ENCODE peak calls at places on chromosomes 16 and 17, in six cellular contexts. O is HFF-Myc, N is GM12865, K is AG04449, X is aorta, D is cardiac fibroblast. S is an unnamed sample.

GRCh38 chr17:76124582-76125390 is 16.3 kb downstream of the FOXJ1 start:
- DNase-seq in N (peak; percentile 39), K (no peak), D (peak; percentile 16), O (no peak), X (no peak), S (no peak)

GRCh38 chr17:28720247-28720996 is 637 bp downstream of the RPL23A start:
- DNase-seq in D (peak; percentile 20), X (no peak), O (no peak), N (peak; percentile 66), K (no peak), S (no peak)

GRCh38 chr16:14458576-14458975 is 171.5 kb downstream of the PARN start:
- DNase-seq in O (no peak), N (no peak), K (no peak), D (no peak), X (no peak), S (no peak)

GRCh38 chr17:15301845-15302244 is 36.7 kb upstream of the PMP22 start:
- DNase-seq in N (no peak), D (no peak), O (no peak), X (no peak), K (no peak), S (no peak)

GRCh38 chr17:12040478-12040877 is 19.8 kb downstream of the MAP2K4 start:
- DNase-seq in K (no peak), N (no peak), O (no peak), D (no peak), X (no peak), S (no peak)

GRCh38 chr16:26598989-26599785 is 467.5 kb upstream of the C16orf82 start:
- DNase-seq in D (no peak), N (no peak), O (no peak), K (no peak), X (no peak), S (no peak)

GRCh38 chr17:72970794-72971512 is 121.5 kb downstream of the SLC39A11 start:
- DNase-seq in X (no peak), N (no peak), O (no peak), D (no peak), K (no peak), S (no peak)

GRCh38 chr17:65370669-65371126 is 190.8 kb downstream of the AXIN2 start:
- DNase-seq in K (no peak), D (no peak), X (no peak), O (no peak), N (peak; percentile 23), S (no peak)

GRCh38 chr17:83182620-83183063 is 103.2 kb downstream of the METRNL start:
- DNase-seq in X (peak; percentile 71), K (no peak), O (no peak), N (no peak), D (no peak), S (no peak)

GRCh38 chr16:75130150-75130771 is 13.7 kb upstream of the LDHD start:
- DNase-seq in D (no peak), X (no peak), N (no peak), K (no peak), O (no peak), S (no peak)

GRCh38 chr17:55842405-55843158 is 91.7 kb downstream of the PCTP start:
- DNase-seq in D (no peak), N (no peak), X (no peak), K (no peak), O (no peak), S (no peak)

GRCh38 chr17:33124185-33124584 is 132.5 kb downstream of the SPACA3 start:
- DNase-seq in K (no peak), O (no peak), X (no peak), N (no peak), D (no peak), S (no peak)

GRCh38 chr16:85522842-85523601 is 90.1 kb upstream of the GSE1 start:
- DNase-seq in N (no peak), O (no peak), K (no peak), D (peak; percentile 28), X (no peak), S (no peak)

GRCh38 chr16:31373235-31373634 is 18.3 kb downstream of the ITGAX start:
- DNase-seq in D (no peak), O (no peak), N (no peak), K (no peak), X (peak; percentile 42), S (no peak)

GRCh38 chr17:8153550-8153956 is 1.3 kb upstream of the PER1 start:
- DNase-seq in X (peak; percentile 91), N (no peak), K (peak; percentile 94), O (peak; percentile 72), D (peak; percentile 99), S (peak; percentile 95)

DNA sequence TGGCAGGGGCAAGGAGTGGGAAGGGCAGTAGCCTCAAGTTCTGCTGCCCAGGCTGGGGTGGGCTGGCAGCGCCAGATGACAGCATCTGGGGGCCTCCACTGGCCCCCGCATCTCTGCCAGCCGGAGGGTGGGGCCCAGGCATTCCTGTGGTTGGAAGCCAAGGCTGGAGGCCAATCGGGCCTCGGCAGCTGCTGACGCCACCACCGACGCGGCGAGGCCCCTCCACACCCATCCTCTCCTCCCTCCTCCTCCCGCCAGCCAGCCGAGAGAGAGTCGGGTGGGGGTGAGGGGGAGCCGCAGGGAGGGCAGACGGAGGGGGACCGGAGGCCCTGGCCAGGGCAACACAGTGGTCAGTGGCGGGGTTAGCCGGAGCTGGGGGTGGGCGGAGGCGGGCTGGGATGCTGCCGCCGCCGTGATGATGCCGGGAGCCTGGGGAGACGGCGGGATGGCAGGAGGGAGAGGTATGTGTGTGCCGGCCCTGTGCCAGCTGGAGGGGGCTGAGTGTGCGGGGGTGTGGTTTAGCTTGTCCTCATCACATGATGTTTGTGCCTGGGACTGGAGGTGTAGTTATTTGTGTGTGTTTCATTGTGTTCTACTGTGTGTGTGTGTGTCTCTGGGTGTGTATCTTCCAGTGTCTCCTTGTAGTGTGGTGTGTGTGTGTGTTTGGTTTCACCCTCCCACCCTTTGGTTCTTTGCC is 36.6 kb downstream of the ARHGAP23 start:
- DNase-seq in O (no peak), K (peak; percentile 74), D (peak; percentile 93), N (no peak), X (peak; percentile 96), S (peak; percentile 57)
- H3K4me3 ChIP-seq in O (peak overlapping the region; percentile 36), K (peak overlapping the region; percentile 66), D (peak overlapping the region; percentile 63), N (no peak overlapping the region), X (peak overlapping the region; percentile 56), S (peak overlapping the region; percentile 39)

GRCh38 chr16:10880609-10881452 is 3.8 kb downstream of the CIITA start:
- DNase-seq in N (peak; percentile 63), O (no peak), D (no peak), K (no peak), X (peak; percentile 6), S (no peak)

GRCh38 chr16:10877472-10877946 is 507 bp downstream of the CIITA start:
- DNase-seq in D (no peak), K (no peak), N (peak; percentile 76), O (no peak), X (no peak), S (no peak)

GRCh38 chr16:10878328-10878643 is 1.3 kb downstream of the CIITA start:
- DNase-seq in N (no peak), K (no peak), X (no peak), D (no peak), O (no peak), S (no peak)

GRCh38 chr16:10879681-10880589 is 2.9 kb downstream of the CIITA start:
- DNase-seq in K (no peak), O (no peak), D (no peak), X (peak; percentile 73), N (peak; percentile 37), S (no peak)

DNA sequence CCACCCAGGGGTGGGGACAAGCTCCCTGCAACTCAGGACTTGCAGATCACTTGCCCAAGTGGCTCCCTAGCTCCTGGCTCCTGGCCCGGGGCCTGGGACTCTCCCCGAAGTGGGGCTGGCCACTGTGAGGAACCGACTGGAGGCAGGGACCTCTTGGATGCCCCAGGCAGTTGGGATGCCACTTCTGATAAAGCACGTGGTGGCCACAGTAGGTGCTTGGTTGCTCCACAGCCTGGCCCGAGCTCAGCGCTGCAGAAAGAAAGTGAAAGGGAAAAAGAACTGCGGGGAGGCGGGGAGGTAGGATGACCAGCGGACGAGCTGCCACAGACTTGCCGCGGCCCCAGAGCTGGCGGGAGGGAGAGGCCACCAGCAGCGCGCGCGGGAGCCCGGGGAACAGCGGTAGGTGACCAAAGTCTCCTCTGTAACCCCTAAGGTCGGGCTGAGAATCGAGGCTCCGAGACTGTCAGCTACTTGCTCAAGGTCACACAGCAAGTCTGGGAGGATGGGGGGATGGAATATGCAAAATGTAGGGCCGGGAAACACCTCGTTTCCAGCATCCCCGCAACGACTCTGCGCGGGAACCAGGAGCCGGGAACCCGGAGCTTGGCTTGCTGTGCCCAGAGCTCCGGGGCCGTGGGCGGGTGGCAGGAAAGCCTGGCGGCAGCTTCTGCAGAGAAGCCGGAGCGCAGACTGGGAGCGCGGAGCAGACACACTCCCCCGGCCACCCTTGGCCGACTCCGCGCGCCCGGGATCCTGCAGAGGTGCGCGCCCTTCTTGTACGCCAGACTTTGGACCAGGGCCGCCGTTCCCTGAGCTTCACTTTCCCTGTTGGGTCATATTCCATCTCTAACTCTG is 1.9 kb downstream of the CIITA start:
- DNase-seq in O (no peak), X (peak; percentile 82), K (no peak), D (peak; percentile 8), N (peak; percentile 81), S (no peak)
- H3K4me3 ChIP-seq in O (peak overlapping the region; percentile 19), X (peak overlapping the region; percentile 14), K (peak overlapping the region; percentile 56), D (peak overlapping the region; percentile 45), N (peak overlapping the region; percentile 66), S (peak overlapping the region; percentile 27)

DNA sequence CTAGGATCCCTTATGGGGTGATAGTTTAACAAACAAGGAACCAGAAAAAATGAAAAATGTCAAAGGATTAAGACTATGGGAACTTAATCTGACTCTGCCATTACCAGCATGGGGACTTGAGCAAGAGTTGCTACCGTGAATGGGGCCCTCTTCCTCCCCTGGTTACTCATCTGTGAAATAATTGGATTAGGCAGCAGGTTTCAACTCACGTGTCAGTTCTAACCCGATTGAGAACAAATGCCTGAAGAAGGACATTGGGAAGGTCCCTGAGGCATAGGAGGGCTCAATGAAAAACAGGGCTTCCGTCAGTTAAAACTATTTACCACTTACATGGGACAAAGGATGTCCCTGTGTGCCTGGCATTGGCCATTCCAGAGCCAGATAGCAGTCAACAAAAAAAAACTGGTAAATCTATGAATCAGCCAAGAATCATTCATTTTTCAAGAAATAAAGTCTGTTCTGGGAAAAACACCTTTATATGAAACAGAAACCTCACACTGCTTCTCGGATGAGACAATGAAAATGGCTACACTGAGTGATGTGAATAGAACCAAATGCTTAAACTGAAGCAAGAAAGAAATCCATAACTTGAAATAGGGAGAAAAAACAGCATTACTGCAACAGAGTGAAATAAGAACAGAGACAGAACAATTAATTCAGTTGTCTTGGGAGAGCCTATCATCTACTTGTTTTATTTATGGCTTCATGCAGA is 104.3 kb downstream of the ADAMTS18 start:
- DNase-seq in N (no peak), D (peak; percentile 34), O (no peak), X (no peak), K (no peak), S (no peak)
- H3K4me3 ChIP-seq in N (no peak overlapping the region), D (no peak overlapping the region), O (no peak overlapping the region), X (no peak overlapping the region), K (no peak overlapping the region), S (no peak overlapping the region)

GRCh38 chr17:59638553-59638952 is 18.9 kb downstream of the CLTC start:
- DNase-seq in N (no peak), D (no peak), O (no peak), X (no peak), K (no peak), S (no peak)

GRCh38 chr17:59647288-59647687 is 27.6 kb downstream of the CLTC start:
- DNase-seq in O (no peak), K (no peak), N (no peak), D (no peak), X (no peak), S (no peak)

GRCh38 chr17:59642535-59642934 is 22.8 kb downstream of the CLTC start:
- DNase-seq in N (no peak), K (no peak), X (no peak), D (no peak), O (no peak), S (no peak)

GRCh38 chr17:59643159-59643857 is 23.6 kb downstream of the CLTC start:
- DNase-seq in K (no peak), D (peak; percentile 68), N (peak; percentile 11), X (no peak), O (no peak), S (no peak)

GRCh38 chr17:59641799-59642484 is 22.2 kb downstream of the CLTC start:
- DNase-seq in K (no peak), O (no peak), D (no peak), X (no peak), N (peak; percentile 79), S (no peak)
- H3K4me3 ChIP-seq in K (no peak overlapping the region), O (no peak overlapping the region), D (no peak overlapping the region), X (no peak overlapping the region), N (peak overlapping the region; percentile 12), S (no peak overlapping the region)

S was measured in kidney epithelial cell.